ENCODE peak calls at places on chromosomes 6 and 20, in ten cellular contexts. Z is HFFc6; A is nucleus accumbens; T is stimulated activated CD4-positive, alpha-beta T cell treated with anti-CD3 and anti-CD28 coated beads, Interleukin-4, amount 100 ng/mL, for 48 hours; R is A673; M is lower lobe of right lung; G is iris pigment epithelial cell; J is neural progenitor cell; S is RWPE1; H is 8988T. B is an unnamed sample.

GRCh38 chr20:47727170-47727880 is 58.0 kb downstream of the SULF2 start:
- DNase-seq in Z (no peak), A (no peak), T (peak; percentile 61), R (no peak), M (peak; percentile 85), G (no peak), J (no peak), S (no peak), H (no peak), B (no peak)

GRCh38 chr6:68559716-68560115 is 75.4 kb upstream of the ADGRB3 start:
- DNase-seq in Z (no peak), A (no peak), T (no peak), R (peak; percentile 91), M (no peak), G (peak; percentile 7), J (peak; percentile 48), S (no peak), H (no peak), B (peak; percentile 88)

GRCh38 chr20:59808729-59809381 is 124.6 kb downstream of the SYCP2 start:
- DNase-seq in Z (no peak), A (no peak), T (no peak), R (no peak), M (no peak), G (no peak), J (no peak), S (no peak), H (no peak), B (no peak)

GRCh38 chr6:108781419-108782110 is 66.7 kb upstream of the ARMC2 start:
- DNase-seq in Z (no peak), A (no peak), T (peak; percentile 7), R (peak; percentile 26), M (no peak), G (no peak), J (peak; percentile 40), S (peak; percentile 13), H (no peak), B (no peak)

GRCh38 chr20:62120365-62120762 is 1.9 kb upstream of the LSM14B start:
- DNase-seq in Z (no peak), A (no peak), T (no peak), R (no peak), M (no peak), G (no peak), J (no peak), S (no peak), H (no peak), B (no peak)

GRCh38 chr6:139632798-139633197 is 258.4 kb upstream of the CITED2 start:
- DNase-seq in Z (no peak), A (no peak), T (no peak), R (no peak), M (no peak), G (no peak), J (no peak), S (no peak), H (no peak), B (no peak)

GRCh38 chr20:3820048-3820900 is at the start of gene AP5S1:
- DNase-seq in Z (peak; percentile 92), A (peak; percentile 95), T (peak; percentile 88), R (peak; percentile 95), M (peak; percentile 99), G (peak; percentile 96), J (peak; percentile 99), S (peak; percentile 91), H (peak; percentile 78), B (peak; percentile 72)

GRCh38 chr6:54910326-54910952 is 63.9 kb downstream of the FAM83B start:
- DNase-seq in Z (no peak), A (no peak), T (no peak), R (peak; percentile 49), M (no peak), G (peak; percentile 0), J (no peak), S (no peak), H (no peak), B (peak; percentile 58)

GRCh38 chr6:5960456-5960855 is 46.3 kb downstream of the NRN1 start:
- DNase-seq in Z (no peak), A (no peak), T (no peak), R (no peak), M (no peak), G (no peak), J (no peak), S (no peak), H (no peak), B (no peak)

GRCh38 chr6:96491926-96492325 is 29.7 kb upstream of the UFL1 start:
- DNase-seq in Z (no peak), A (no peak), T (no peak), R (no peak), M (no peak), G (no peak), J (no peak), S (no peak), H (no peak), B (no peak)

GRCh38 chr6:90413396-90413795 is 116.8 kb upstream of the BACH2 start:
- DNase-seq in Z (no peak), A (no peak), T (no peak), R (no peak), M (no peak), G (no peak), J (no peak), S (no peak), H (no peak), B (no peak)

GRCh38 chr20:32387262-32387661 is 29.1 kb downstream of the ASXL1 start:
- DNase-seq in Z (no peak), A (no peak), T (no peak), R (no peak), M (no peak), G (peak; percentile 56), J (no peak), S (no peak), H (no peak), B (no peak)

GRCh38 chr20:34235875-34236274 is 5.3 kb upstream of the ASIP start:
- DNase-seq in Z (no peak), A (no peak), T (no peak), R (no peak), M (no peak), G (no peak), J (no peak), S (no peak), H (no peak), B (no peak)

GRCh38 chr20:30910937-30911725 is 346.3 kb upstream of the DEFB115 start:
- DNase-seq in Z (no peak), A (no peak), T (no peak), R (no peak), M (no peak), G (no peak), J (no peak), S (no peak), H (no peak), B (no peak)

GRCh38 chr6:37373822-37374514 is 20.2 kb downstream of the RNF8 start:
- DNase-seq in Z (no peak), A (no peak), T (no peak), R (peak; percentile 74), M (no peak), G (no peak), J (no peak), S (no peak), H (no peak), B (no peak)

GRCh38 chr20:697826-698225 is 22.2 kb upstream of the SCRT2 start:
- DNase-seq in Z (no peak), A (no peak), T (no peak), R (no peak), M (no peak), G (no peak), J (no peak), S (no peak), H (no peak), B (no peak)

GRCh38 chr6:52603000-52603795 is 26.3 kb upstream of the TRAM2 start:
- DNase-seq in Z (peak; percentile 58), A (no peak), T (no peak), R (peak; percentile 65), M (no peak), G (peak; percentile 83), J (no peak), S (no peak), H (no peak), B (no peak)

GRCh38 chr20:45080867-45081616 is 19.9 kb downstream of the KCNS1 start:
- DNase-seq in Z (no peak), A (no peak), T (no peak), R (peak; percentile 36), M (no peak), G (peak; percentile 31), J (no peak), S (no peak), H (no peak), B (no peak)

GRCh38 chr20:62381202-62381797 is 5.6 kb upstream of the RPS21 start:
- DNase-seq in Z (no peak), A (no peak), T (no peak), R (no peak), M (no peak), G (peak; percentile 87), J (no peak), S (peak; percentile 70), H (no peak), B (no peak)

GRCh38 chr6:95185874-95186273 is 391.5 kb upstream of the MANEA start:
- DNase-seq in Z (no peak), A (no peak), T (no peak), R (no peak), M (no peak), G (no peak), J (no peak), S (no peak), H (no peak), B (no peak)

GRCh38 chr20:9040874-9041524 is 27.9 kb upstream of the PLCB4 start:
- DNase-seq in Z (peak; percentile 42), A (no peak), T (no peak), R (no peak), M (no peak), G (peak; percentile 53), J (no peak), S (no peak), H (no peak), B (no peak)